ENCODE peak calls at places on chromosomes 7 and 10, in nine cellular contexts. I is A549; N is fibroblast of lung; W is CD8-positive, alpha-beta T cell; F is GM12865; O is coronary artery; S is H1; K is GM12864; Q is fibroblast of mammary gland. A is an unnamed sample.

GRCh38 chr7:157890921-157891401 is 554.2 kb downstream of the DNAJB6 start:
- DNase-seq in O (no peak), K (no peak), F (no peak), W (no peak), S (no peak), N (no peak), Q (no peak), I (no peak), A (no peak)

GRCh38 chr7:71535616-71536015 is 403.7 kb downstream of the GALNT17 start:
- DNase-seq in K (no peak), S (no peak), I (no peak), Q (no peak), F (no peak), N (no peak), O (no peak), W (no peak), A (no peak)

GRCh38 chr7:81267508-81267907 is 348.7 kb upstream of the SEMA3C start:
- DNase-seq in N (no peak), O (no peak), Q (peak), W (no peak), K (no peak), F (no peak), S (no peak), I (no peak), A (peak)

GRCh38 chr7:127516320-127516719 is 69.1 kb downstream of the GCC1 start:
- DNase-seq in F (no peak), S (no peak), I (no peak), W (no peak), Q (no peak), K (no peak), N (no peak), O (no peak), A (no peak)

GRCh38 chr10:112953760-112954159 is 3.7 kb downstream of the TCF7L2 start:
- DNase-seq in O (no peak), I (no peak), S (no peak), Q (peak), F (no peak), N (peak), W (no peak), K (no peak), A (peak)

GRCh38 chr10:6202684-6203330 is at the start of gene PFKFB3:
- DNase-seq in O (peak), K (peak), F (peak), N (peak), I (peak), W (peak), Q (peak), S (peak), A (peak)

GRCh38 chr10:5555881-5556280 is 31.1 kb downstream of the CALML3 start:
- DNase-seq in Q (no peak), I (no peak), K (no peak), F (no peak), N (no peak), O (peak), S (no peak), W (no peak), A (no peak)

GRCh38 chr10:126130291-126130710 is 233.9 kb downstream of the FANK1 start:
- DNase-seq in I (no peak), Q (peak), S (no peak), N (peak), F (no peak), K (no peak), O (no peak), W (no peak), A (no peak)

GRCh38 chr7:132377043-132377442 is 199.2 kb downstream of the PLXNA4 start:
- DNase-seq in Q (no peak), S (no peak), O (no peak), K (no peak), N (peak), I (no peak), W (no peak), F (no peak), A (no peak)

GRCh38 chr7:37391791-37392672 is 56.6 kb downstream of the ELMO1 start:
- DNase-seq in O (no peak), I (no peak), S (no peak), Q (no peak), N (no peak), K (no peak), W (no peak), F (no peak), A (no peak)

GRCh38 chr10:119189811-119190282 is 11.2 kb upstream of the PRDX3 start:
- DNase-seq in F (peak), I (no peak), N (peak), S (no peak), K (no peak), O (no peak), Q (no peak), W (no peak), A (peak)

GRCh38 chr7:101814996-101815825 is 2.2 kb upstream of the CUX1 start:
- DNase-seq in W (peak), Q (no peak), K (no peak), F (peak), O (no peak), N (peak), S (no peak), I (peak), A (no peak)

DNA sequence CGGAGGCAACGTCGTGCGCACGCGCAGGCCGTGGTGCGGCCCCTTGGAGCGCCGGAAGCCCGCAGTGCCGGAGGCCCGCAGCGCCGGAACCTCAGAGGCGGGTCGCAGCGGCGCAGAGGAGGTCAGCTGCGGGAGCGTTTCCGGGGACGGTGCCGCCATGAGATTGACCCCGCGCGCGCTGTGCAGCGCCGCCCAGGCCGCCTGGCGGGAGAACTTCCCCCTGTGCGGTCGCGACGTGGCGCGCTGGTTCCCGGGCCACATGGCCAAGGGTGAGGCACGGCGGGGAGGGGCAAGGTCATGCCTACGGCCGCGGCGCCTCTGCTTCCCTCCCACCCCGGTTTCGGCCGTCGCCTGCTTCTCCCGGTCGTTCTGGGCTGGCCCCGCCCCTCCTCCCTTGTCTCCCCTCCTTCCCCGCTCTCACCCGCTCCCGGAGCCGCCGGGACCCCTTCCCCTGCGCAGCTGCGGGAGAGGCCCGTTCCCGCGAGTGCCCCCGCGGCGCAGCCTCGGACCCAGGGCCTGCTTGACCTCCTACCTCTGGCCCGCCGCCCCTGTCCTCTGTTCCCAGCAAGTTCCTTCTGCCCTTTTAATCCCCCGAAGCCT is at the start of gene MTG1:
- DNase-seq in W (peak), Q (peak), N (peak), S (peak), K (peak), O (peak), F (peak), I (peak), A (peak)
- TF ChIP-seq CTCF in W (no peak), Q (no peak), N (no peak), S (peak), K (peak), O (no peak), F (peak), I (no peak), A (no peak)

GRCh38 chr10:69800109-69800508 is 1.6 kb upstream of the COL13A1 start:
- DNase-seq in O (no peak), S (no peak), F (peak), W (no peak), I (peak), Q (peak), K (no peak), N (peak), A (peak)

GRCh38 chr10:69800665-69801064 is 1.0 kb upstream of the COL13A1 start:
- DNase-seq in S (no peak), I (no peak), O (no peak), Q (no peak), N (no peak), W (no peak), F (no peak), K (no peak), A (no peak)

GRCh38 chr10:69801434-69802315 is at the start of gene COL13A1:
- DNase-seq in O (no peak), K (no peak), S (peak), N (peak), W (no peak), I (peak), F (no peak), Q (peak), A (peak)

GRCh38 chr10:69802424-69803161 is 887 bp downstream of the COL13A1 start:
- DNase-seq in F (no peak), S (no peak), K (no peak), I (no peak), N (peak), W (no peak), Q (peak), O (no peak), A (peak)

GRCh38 chr10:69801094-69801433 is 642 bp upstream of the COL13A1 start:
- DNase-seq in I (peak), W (no peak), Q (peak), F (peak), N (peak), K (no peak), O (no peak), S (no peak), A (peak)
- H3K4me3 ChIP-seq in I (peak), W (no peak), Q (peak), F (no peak), N (peak), K (no peak), O (peak), S (peak), A (peak)

GRCh38 chr10:78861456-78862327 is 207.1 kb upstream of the ZMIZ1 start:
- DNase-seq in K (no peak), I (no peak), F (no peak), O (peak), N (no peak), Q (no peak), W (no peak), S (no peak), A (no peak)

GRCh38 chr10:78857193-78857592 is 211.6 kb upstream of the ZMIZ1 start:
- DNase-seq in Q (no peak), O (no peak), K (no peak), W (no peak), N (no peak), S (no peak), F (no peak), I (no peak), A (no peak)

GRCh38 chr10:78859769-78860168 is 209.0 kb upstream of the ZMIZ1 start:
- DNase-seq in O (no peak), N (no peak), I (no peak), K (no peak), Q (no peak), W (no peak), F (no peak), S (no peak), A (no peak)

GRCh38 chr10:78860260-78860914 is 208.4 kb upstream of the ZMIZ1 start:
- DNase-seq in Q (no peak), O (peak), I (no peak), N (no peak), S (no peak), W (no peak), F (no peak), K (no peak), A (no peak)

DNA sequence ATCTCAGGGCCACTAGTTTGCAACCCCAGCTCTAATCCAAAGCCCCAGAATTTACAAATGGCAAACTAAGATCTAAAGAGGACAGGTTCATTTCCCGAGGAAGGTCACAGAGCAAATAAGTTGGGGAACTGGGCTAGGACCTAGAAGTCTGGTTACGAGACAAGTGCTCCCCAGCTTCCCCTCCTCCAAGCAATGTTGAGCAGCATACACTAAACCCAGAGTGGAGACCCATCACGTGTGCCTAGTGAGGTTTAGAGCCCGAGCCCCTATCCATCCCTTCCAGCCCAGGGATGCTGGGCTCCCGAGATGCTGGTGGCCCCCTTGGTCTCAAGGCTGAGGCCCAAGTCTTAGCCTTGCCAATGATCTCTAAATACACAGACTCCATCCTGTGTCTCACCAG is 209.5 kb upstream of the ZMIZ1 start:
- DNase-seq in K (no peak), S (no peak), I (no peak), N (no peak), W (no peak), O (peak), F (no peak), Q (no peak), A (no peak)
- TF ChIP-seq CTCF in K (no peak), S (no peak), I (no peak), N (no peak), W (no peak), O (no peak), F (no peak), Q (no peak), A (no peak)

GRCh38 chr7:27130540-27131389 is at the start of gene HOXA4:
- DNase-seq in K (no peak), I (no peak), F (no peak), N (peak), O (peak), W (peak), Q (peak), S (no peak), A (no peak)

GRCh38 chr7:27129729-27130539 is 623 bp downstream of the HOXA4 start:
- DNase-seq in I (no peak), O (peak), N (no peak), Q (no peak), S (no peak), W (no peak), K (no peak), F (no peak), A (no peak)

GRCh38 chr7:27132214-27132613 is 1.7 kb upstream of the HOXA4 start:
- DNase-seq in Q (no peak), O (no peak), N (no peak), F (no peak), S (no peak), W (no peak), K (no peak), I (no peak), A (no peak)

GRCh38 chr7:27132978-27133377 is 2.4 kb upstream of the HOXA4 start:
- DNase-seq in K (no peak), Q (no peak), N (no peak), W (no peak), I (no peak), O (no peak), S (no peak), F (no peak), A (no peak)

GRCh38 chr7:27131390-27131819 is 848 bp upstream of the HOXA4 start:
- DNase-seq in K (no peak), I (no peak), O (no peak), S (no peak), Q (no peak), W (no peak), F (no peak), N (no peak), A (no peak)
- H3K4me3 ChIP-seq in K (peak), I (peak), O (peak), S (peak), Q (peak), W (peak), F (no peak), N (peak), A (no peak)

DNA sequence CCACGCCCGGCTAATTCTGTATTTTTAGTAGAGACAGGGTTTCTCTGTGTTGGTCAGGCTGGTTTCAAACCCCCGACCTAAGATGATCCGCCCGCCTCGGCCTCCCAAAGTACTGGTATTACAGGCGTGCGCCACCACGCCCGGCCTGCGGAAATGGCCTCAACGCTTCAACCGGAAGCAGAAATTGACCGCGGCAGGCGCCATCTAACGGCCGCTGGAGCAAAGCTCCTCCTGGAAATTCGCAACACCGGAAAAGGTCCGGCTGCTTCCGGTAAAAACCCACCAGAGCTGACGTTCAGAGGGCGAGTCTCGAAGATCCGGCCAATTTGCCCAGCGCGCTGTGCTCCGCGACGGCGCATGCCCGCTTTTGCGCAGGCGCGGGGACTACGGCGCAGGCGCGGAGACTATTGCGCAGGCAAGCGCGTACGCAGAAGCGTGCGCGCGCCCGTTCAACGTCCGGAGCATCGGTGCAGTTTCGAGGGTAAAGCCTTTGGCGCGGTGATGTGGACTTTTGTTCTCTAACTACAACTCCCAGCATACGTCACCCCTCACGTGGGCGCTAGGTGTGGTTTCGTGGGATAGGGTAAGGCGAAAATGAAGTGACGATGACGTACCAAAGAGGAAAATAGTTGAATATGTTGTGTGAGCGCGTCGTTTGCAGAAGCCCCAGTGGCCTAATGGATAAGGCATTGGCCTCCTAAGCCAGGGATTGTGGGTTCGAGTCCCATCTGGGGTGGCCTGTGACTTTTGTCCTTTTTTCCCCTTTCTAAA is 915 bp upstream of the FMC1 start:
- DNase-seq in W (peak), S (peak), Q (peak), N (peak), F (peak), K (peak), O (peak), I (peak), A (peak)
- TF ChIP-seq CTCF in W (peak), S (peak), Q (peak), N (peak), F (peak), K (peak), O (no peak), I (peak), A (peak)

GRCh38 chr7:40888499-40888898 is 753.7 kb downstream of the SUGCT start:
- DNase-seq in K (no peak), S (no peak), I (no peak), W (no peak), Q (no peak), F (no peak), O (no peak), N (no peak), A (no peak)
- H3K4me3 ChIP-seq in K (no peak), S (no peak), I (no peak), W (no peak), Q (no peak), F (no peak), O (no peak), N (no peak), A (no peak)

GRCh38 chr7:2761131-2761624 is 73.2 kb downstream of the AMZ1 start:
- DNase-seq in O (no peak), K (no peak), I (no peak), Q (peak), W (no peak), F (no peak), S (no peak), N (no peak), A (no peak)

GRCh38 chr7:2758673-2759603 is 70.9 kb downstream of the AMZ1 start:
- DNase-seq in F (peak), O (no peak), I (no peak), N (no peak), S (no peak), W (no peak), K (no peak), Q (no peak), A (no peak)

GRCh38 chr7:2759736-2760097 is 71.7 kb downstream of the AMZ1 start:
- DNase-seq in S (no peak), N (no peak), I (no peak), Q (no peak), F (no peak), O (no peak), K (no peak), W (no peak), A (no peak)

GRCh38 chr7:2761801-2762497 is 73.9 kb downstream of the AMZ1 start:
- DNase-seq in Q (no peak), F (no peak), N (no peak), O (no peak), W (no peak), K (no peak), S (no peak), I (no peak), A (no peak)

DNA sequence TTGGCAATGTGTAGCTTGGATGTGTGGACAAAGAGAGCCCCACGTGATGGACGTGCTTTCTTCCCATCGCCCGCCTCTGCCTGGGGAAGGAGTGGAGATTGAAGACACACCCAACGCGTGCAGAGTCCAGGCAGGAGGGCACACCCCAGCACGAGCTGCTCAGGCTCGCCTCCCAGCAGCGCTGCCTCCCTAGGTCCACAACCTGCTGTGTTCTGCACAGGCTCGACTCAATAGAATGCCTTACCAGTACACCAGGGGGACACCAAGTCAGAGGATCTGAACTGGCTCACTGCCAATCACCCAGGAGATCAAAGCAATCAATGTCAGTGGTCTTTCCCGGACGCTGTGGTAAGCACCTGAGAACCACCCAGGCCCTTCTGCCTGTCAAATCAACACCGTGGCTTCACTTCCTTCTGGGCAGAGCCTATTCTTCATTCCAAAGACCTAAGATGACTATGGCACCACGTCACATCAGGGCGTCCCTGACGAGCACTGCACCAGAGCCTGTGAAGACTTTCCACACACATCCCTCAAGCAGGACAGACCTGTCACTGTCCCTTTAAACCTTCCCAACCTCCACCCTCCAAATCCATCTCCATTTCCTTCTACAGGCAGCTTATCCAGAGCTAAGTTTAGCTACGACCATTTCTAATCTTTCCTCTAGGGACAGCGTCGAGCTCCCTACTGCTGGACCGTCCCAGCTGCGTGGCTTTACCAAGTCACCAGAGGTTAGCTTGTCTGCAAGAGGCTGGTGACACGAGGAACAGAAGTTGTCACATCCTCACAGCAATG is 72.3 kb downstream of the AMZ1 start:
- DNase-seq in K (no peak), I (peak), F (peak), S (no peak), Q (peak), O (no peak), N (peak), W (no peak), A (peak)
- TF ChIP-seq CTCF in K (peak), I (no peak), F (peak), S (peak), Q (peak), O (peak), N (peak), W (no peak), A (peak)

GRCh38 chr10:99534456-99534938 is 1.8 kb downstream of the NKX2-3 start:
- DNase-seq in O (no peak), F (no peak), K (no peak), I (no peak), S (no peak), W (no peak), N (no peak), Q (no peak), A (no peak)
- H3K4me3 ChIP-seq in O (peak), F (no peak), K (no peak), I (peak), S (peak), W (no peak), N (no peak), Q (no peak), A (no peak)

DNA sequence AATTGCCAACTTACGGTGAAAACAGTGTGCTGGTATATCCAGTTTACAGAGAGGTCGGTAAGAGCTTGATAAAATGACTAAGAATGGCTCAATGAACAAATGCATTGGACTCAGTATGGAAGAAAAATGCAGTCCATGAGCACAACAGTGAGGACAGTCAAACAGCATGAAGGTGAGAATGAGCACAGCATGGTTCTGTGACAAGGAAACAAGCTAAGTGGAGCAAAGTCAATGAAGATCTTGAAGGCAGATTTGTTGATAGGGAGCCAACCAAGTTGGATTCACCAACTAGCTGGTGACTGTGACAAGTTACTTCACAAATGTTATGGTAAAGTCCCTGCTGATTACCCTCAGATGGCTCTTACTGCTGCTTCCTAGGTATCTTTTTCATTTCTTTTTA is 75.9 kb downstream of the SHOC2 start:
- DNase-seq in S (no peak), K (no peak), N (no peak), O (no peak), F (no peak), W (no peak), I (no peak), Q (no peak), A (no peak)
- TF ChIP-seq CTCF in S (no peak), K (no peak), N (no peak), O (no peak), F (no peak), W (no peak), I (no peak), Q (no peak), A (no peak)